ENCODE peak calls at places on chromosomes 7 and 10, in seven cellular contexts. E is NCI-H1092 treated with DMSO at 0.1 percent for 48 hours; B is left ventricle myocardium inferior; K is Daoy; R is stimulated activated CD8-positive, alpha-beta memory T cell treated with anti-CD3 and anti-CD28 coated beads, Interleukin-7, amount 100 ng/mL, for 1 hour; Y is fibroblast of lung; H is pancreas. U is an unnamed sample.

GRCh38 chr7:80499350-80499955 is 12.4 kb downstream of the GNAT3 start:
- DNase-seq in E (no peak), B (peak), K (peak), R (no peak), Y (peak), H (no peak), U (no peak)

GRCh38 chr10:77533156-77533886 is 104.3 kb downstream of the KCNMA1 start:
- DNase-seq in E (no peak), B (no peak), K (no peak), R (no peak), Y (no peak), H (no peak), U (no peak)

GRCh38 chr7:541661-542060 is 22.0 kb upstream of the PDGFA start:
- DNase-seq in E (no peak), B (no peak), K (no peak), R (no peak), Y (no peak), H (no peak), U (no peak)

GRCh38 chr7:124188576-124188975 is 155.7 kb upstream of the TMEM229A start:
- DNase-seq in E (no peak), B (no peak), K (no peak), R (no peak), Y (no peak), H (no peak), U (no peak)

GRCh38 chr7:111043533-111043932 is 47.4 kb upstream of the LRRN3 start:
- DNase-seq in E (no peak), B (no peak), K (no peak), R (no peak), Y (no peak), H (no peak), U (no peak)

GRCh38 chr10:89118091-89118490 is 89.0 kb downstream of the CH25H start:
- DNase-seq in E (no peak), B (no peak), K (peak), R (no peak), Y (peak), H (no peak), U (no peak)

GRCh38 chr10:15860692-15861201 is 440 bp upstream of the MINDY3 start:
- DNase-seq in E (no peak), B (no peak), K (no peak), R (no peak), Y (no peak), H (no peak), U (no peak)

GRCh38 chr10:12635127-12635541 is 285.8 kb downstream of the CAMK1D start:
- DNase-seq in E (no peak), B (no peak), K (peak), R (no peak), Y (peak), H (no peak), U (no peak)

GRCh38 chr7:729154-730000 is 2.3 kb upstream of the PRKAR1B start:
- DNase-seq in E (no peak), B (no peak), K (no peak), R (no peak), Y (no peak), H (no peak), U (no peak)

GRCh38 chr10:104614245-104614831 is 26.8 kb upstream of the SORCS3 start:
- DNase-seq in E (peak), B (no peak), K (no peak), R (no peak), Y (no peak), H (no peak), U (no peak)

GRCh38 chr7:36943591-36944430 is 219.5 kb upstream of the AOAH start:
- DNase-seq in E (no peak), B (no peak), K (peak), R (no peak), Y (peak), H (no peak), U (no peak)

GRCh38 chr10:12699258-12699700 is 302.2 kb downstream of the CCDC3 start:
- DNase-seq in E (no peak), B (no peak), K (no peak), R (no peak), Y (peak), H (no peak), U (no peak)

GRCh38 chr10:77911535-77912123 is 14.9 kb downstream of the DLG5 start:
- DNase-seq in E (no peak), B (no peak), K (peak), R (no peak), Y (peak), H (no peak), U (no peak)

GRCh38 chr7:150514748-150515222 is at the start of gene GIMAP7:
- DNase-seq in E (no peak), B (no peak), K (no peak), R (no peak), Y (no peak), H (no peak), U (peak)